ENCODE peak calls at places on chromosomes 6 and 20, in nine cellular contexts. One of them, this sample, is unnamed.

GRCh38 chr20:3156811-3157619 is 2.6 kb downstream of the FASTKD5 start:
- DNase-seq in left ventricle myocardium inferior: no peak
- DNase-seq in mammary epithelial cell: no peak
- DNase-seq in GM23338: no peak
- DNase-seq in NCI-H1092 treated with DMSO at 0.1 percent for 48 hours: no peak
- DNase-seq in hypothalamus: no peak
- DNase-seq in cardiac fibroblast: peak; percentile 18
- DNase-seq in A673: no peak
- DNase-seq in iPS-NIHi11: no peak
- DNase-seq in this sample: no peak

GRCh38 chr20:18683839-18684238 is 96.0 kb downstream of the DTD1 start:
- DNase-seq in A673: no peak
- DNase-seq in left ventricle myocardium inferior: no peak
- DNase-seq in iPS-NIHi11: peak; percentile 47
- DNase-seq in mammary epithelial cell: no peak
- DNase-seq in NCI-H1092 treated with DMSO at 0.1 percent for 48 hours: no peak
- DNase-seq in cardiac fibroblast: no peak
- DNase-seq in GM23338: peak; percentile 75
- DNase-seq in hypothalamus: no peak
- DNase-seq in this sample: no peak

GRCh38 chr20:48841861-48842529 is 14.2 kb upstream of the PREX1 start:
- DNase-seq in iPS-NIHi11: no peak
- DNase-seq in cardiac fibroblast: peak; percentile 84
- DNase-seq in GM23338: no peak
- DNase-seq in NCI-H1092 treated with DMSO at 0.1 percent for 48 hours: no peak
- DNase-seq in A673: peak; percentile 64
- DNase-seq in left ventricle myocardium inferior: no peak
- DNase-seq in hypothalamus: no peak
- DNase-seq in mammary epithelial cell: peak; percentile 59
- DNase-seq in this sample: no peak

GRCh38 chr6:98203170-98203806 is 631.1 kb upstream of the POU3F2 start:
- DNase-seq in left ventricle myocardium inferior: no peak
- DNase-seq in mammary epithelial cell: peak; percentile 10
- DNase-seq in GM23338: peak; percentile 69
- DNase-seq in A673: peak; percentile 34
- DNase-seq in NCI-H1092 treated with DMSO at 0.1 percent for 48 hours: no peak
- DNase-seq in hypothalamus: no peak
- DNase-seq in iPS-NIHi11: peak; percentile 8
- DNase-seq in cardiac fibroblast: no peak
- DNase-seq in this sample: peak; percentile 5

GRCh38 chr6:33868143-33868542 is 64.3 kb upstream of the MLN start:
- DNase-seq in mammary epithelial cell: no peak
- DNase-seq in hypothalamus: no peak
- DNase-seq in cardiac fibroblast: no peak
- DNase-seq in GM23338: no peak
- DNase-seq in A673: no peak
- DNase-seq in left ventricle myocardium inferior: no peak
- DNase-seq in iPS-NIHi11: no peak
- DNase-seq in NCI-H1092 treated with DMSO at 0.1 percent for 48 hours: no peak
- DNase-seq in this sample: no peak

GRCh38 chr6:5512422-5512821 is 251.1 kb downstream of the FARS2 start:
- DNase-seq in iPS-NIHi11: no peak
- DNase-seq in GM23338: no peak
- DNase-seq in A673: no peak
- DNase-seq in cardiac fibroblast: no peak
- DNase-seq in mammary epithelial cell: no peak
- DNase-seq in left ventricle myocardium inferior: no peak
- DNase-seq in hypothalamus: no peak
- DNase-seq in NCI-H1092 treated with DMSO at 0.1 percent for 48 hours: no peak
- DNase-seq in this sample: no peak

GRCh38 chr6:42978487-42978792 is 541 bp downstream of the PEX6 start:
- DNase-seq in left ventricle myocardium inferior: peak; percentile 25
- DNase-seq in GM23338: peak; percentile 60
- DNase-seq in mammary epithelial cell: no peak
- DNase-seq in NCI-H1092 treated with DMSO at 0.1 percent for 48 hours: no peak
- DNase-seq in iPS-NIHi11: peak; percentile 41
- DNase-seq in cardiac fibroblast: no peak
- DNase-seq in A673: peak; percentile 21
- DNase-seq in hypothalamus: peak; percentile 53
- DNase-seq in this sample: no peak

GRCh38 chr20:21365771-21366170 is 31.6 kb downstream of the NKX2-4 start:
- DNase-seq in mammary epithelial cell: no peak
- DNase-seq in NCI-H1092 treated with DMSO at 0.1 percent for 48 hours: no peak
- DNase-seq in GM23338: no peak
- DNase-seq in cardiac fibroblast: no peak
- DNase-seq in iPS-NIHi11: no peak
- DNase-seq in hypothalamus: no peak
- DNase-seq in A673: no peak
- DNase-seq in left ventricle myocardium inferior: no peak
- DNase-seq in this sample: no peak

GRCh38 chr6:106055442-106055975 is 30.6 kb upstream of the PRDM1 start:
- DNase-seq in mammary epithelial cell: no peak
- DNase-seq in NCI-H1092 treated with DMSO at 0.1 percent for 48 hours: no peak
- DNase-seq in GM23338: no peak
- DNase-seq in iPS-NIHi11: no peak
- DNase-seq in left ventricle myocardium inferior: no peak
- DNase-seq in cardiac fibroblast: no peak
- DNase-seq in hypothalamus: no peak
- DNase-seq in A673: no peak
- DNase-seq in this sample: no peak

GRCh38 chr6:97160280-97160679 is 122.7 kb downstream of the MMS22L start:
- DNase-seq in mammary epithelial cell: no peak
- DNase-seq in NCI-H1092 treated with DMSO at 0.1 percent for 48 hours: no peak
- DNase-seq in A673: peak; percentile 6
- DNase-seq in iPS-NIHi11: no peak
- DNase-seq in left ventricle myocardium inferior: no peak
- DNase-seq in hypothalamus: no peak
- DNase-seq in cardiac fibroblast: no peak
- DNase-seq in GM23338: no peak
- DNase-seq in this sample: no peak

GRCh38 chr6:165573671-165574070 is 89.4 kb downstream of the PDE10A start:
- DNase-seq in NCI-H1092 treated with DMSO at 0.1 percent for 48 hours: peak; percentile 64
- DNase-seq in iPS-NIHi11: no peak
- DNase-seq in A673: peak; percentile 10
- DNase-seq in GM23338: no peak
- DNase-seq in cardiac fibroblast: peak; percentile 99
- DNase-seq in left ventricle myocardium inferior: peak; percentile 52
- DNase-seq in hypothalamus: no peak
- DNase-seq in mammary epithelial cell: no peak
- DNase-seq in this sample: peak; percentile 68

GRCh38 chr6:9532621-9533557 is 882.0 kb downstream of the TFAP2A start:
- DNase-seq in NCI-H1092 treated with DMSO at 0.1 percent for 48 hours: no peak
- DNase-seq in A673: no peak
- DNase-seq in hypothalamus: no peak
- DNase-seq in cardiac fibroblast: peak; percentile 14
- DNase-seq in mammary epithelial cell: peak; percentile 81
- DNase-seq in left ventricle myocardium inferior: no peak
- DNase-seq in iPS-NIHi11: no peak
- DNase-seq in GM23338: no peak
- DNase-seq in this sample: no peak

GRCh38 chr6:11391934-11392777 is 145.4 kb upstream of the TMEM170B start:
- DNase-seq in left ventricle myocardium inferior: no peak
- DNase-seq in cardiac fibroblast: no peak
- DNase-seq in hypothalamus: no peak
- DNase-seq in GM23338: no peak
- DNase-seq in A673: no peak
- DNase-seq in NCI-H1092 treated with DMSO at 0.1 percent for 48 hours: no peak
- DNase-seq in iPS-NIHi11: no peak
- DNase-seq in mammary epithelial cell: no peak
- DNase-seq in this sample: no peak

GRCh38 chr6:145562771-145563615 is 172.3 kb downstream of the EPM2A start:
- DNase-seq in A673: no peak
- DNase-seq in cardiac fibroblast: no peak
- DNase-seq in hypothalamus: no peak
- DNase-seq in mammary epithelial cell: no peak
- DNase-seq in iPS-NIHi11: no peak
- DNase-seq in NCI-H1092 treated with DMSO at 0.1 percent for 48 hours: no peak
- DNase-seq in left ventricle myocardium inferior: no peak
- DNase-seq in GM23338: no peak
- DNase-seq in this sample: no peak

GRCh38 chr6:53547166-53547814 is 2.4 kb upstream of the GCLC start:
- DNase-seq in left ventricle myocardium inferior: no peak
- DNase-seq in NCI-H1092 treated with DMSO at 0.1 percent for 48 hours: peak; percentile 40
- DNase-seq in cardiac fibroblast: no peak
- DNase-seq in mammary epithelial cell: no peak
- DNase-seq in A673: no peak
- DNase-seq in hypothalamus: no peak
- DNase-seq in iPS-NIHi11: no peak
- DNase-seq in GM23338: peak; percentile 43
- DNase-seq in this sample: no peak

GRCh38 chr20:2086177-2086979 is 15.2 kb upstream of the STK35 start:
- DNase-seq in left ventricle myocardium inferior: no peak
- DNase-seq in NCI-H1092 treated with DMSO at 0.1 percent for 48 hours: no peak
- DNase-seq in GM23338: no peak
- DNase-seq in iPS-NIHi11: no peak
- DNase-seq in hypothalamus: no peak
- DNase-seq in A673: no peak
- DNase-seq in cardiac fibroblast: peak; percentile 5
- DNase-seq in mammary epithelial cell: no peak
- DNase-seq in this sample: no peak

GRCh38 chr6:16146527-16146955 is 17.7 kb downstream of the MYLIP start:
- DNase-seq in iPS-NIHi11: no peak
- DNase-seq in mammary epithelial cell: no peak
- DNase-seq in NCI-H1092 treated with DMSO at 0.1 percent for 48 hours: peak; percentile 44
- DNase-seq in A673: no peak
- DNase-seq in hypothalamus: no peak
- DNase-seq in GM23338: no peak
- DNase-seq in left ventricle myocardium inferior: no peak
- DNase-seq in cardiac fibroblast: no peak
- DNase-seq in this sample: no peak

GRCh38 chr6:17103715-17104114 is 1.9 kb downstream of the STMND1 start:
- DNase-seq in mammary epithelial cell: no peak
- DNase-seq in A673: no peak
- DNase-seq in hypothalamus: no peak
- DNase-seq in cardiac fibroblast: no peak
- DNase-seq in GM23338: peak; percentile 75
- DNase-seq in NCI-H1092 treated with DMSO at 0.1 percent for 48 hours: no peak
- DNase-seq in left ventricle myocardium inferior: no peak
- DNase-seq in iPS-NIHi11: no peak
- DNase-seq in this sample: peak; percentile 50

GRCh38 chr6:114648847-114649246 is 306.0 kb upstream of the HS3ST5 start:
- DNase-seq in NCI-H1092 treated with DMSO at 0.1 percent for 48 hours: no peak
- DNase-seq in A673: no peak
- DNase-seq in cardiac fibroblast: no peak
- DNase-seq in left ventricle myocardium inferior: no peak
- DNase-seq in hypothalamus: no peak
- DNase-seq in mammary epithelial cell: no peak
- DNase-seq in iPS-NIHi11: no peak
- DNase-seq in GM23338: no peak
- DNase-seq in this sample: no peak

GRCh38 chr6:37456126-37456525 is 23.1 kb downstream of the CMTR1 start:
- DNase-seq in hypothalamus: no peak
- DNase-seq in left ventricle myocardium inferior: no peak
- DNase-seq in A673: no peak
- DNase-seq in GM23338: no peak
- DNase-seq in mammary epithelial cell: peak; percentile 11
- DNase-seq in NCI-H1092 treated with DMSO at 0.1 percent for 48 hours: no peak
- DNase-seq in cardiac fibroblast: peak; percentile 46
- DNase-seq in iPS-NIHi11: no peak
- DNase-seq in this sample: no peak

GRCh38 chr6:35079311-35080000 is 61.7 kb downstream of the TCP11 start:
- DNase-seq in cardiac fibroblast: no peak
- DNase-seq in GM23338: no peak
- DNase-seq in iPS-NIHi11: no peak
- DNase-seq in left ventricle myocardium inferior: no peak
- DNase-seq in A673: no peak
- DNase-seq in mammary epithelial cell: no peak
- DNase-seq in hypothalamus: no peak
- DNase-seq in NCI-H1092 treated with DMSO at 0.1 percent for 48 hours: no peak
- DNase-seq in this sample: no peak

GRCh38 chr6:108922499-108922898 is 74.3 kb downstream of the ARMC2 start:
- DNase-seq in mammary epithelial cell: no peak
- DNase-seq in left ventricle myocardium inferior: no peak
- DNase-seq in iPS-NIHi11: no peak
- DNase-seq in GM23338: no peak
- DNase-seq in cardiac fibroblast: no peak
- DNase-seq in hypothalamus: no peak
- DNase-seq in A673: no peak
- DNase-seq in NCI-H1092 treated with DMSO at 0.1 percent for 48 hours: no peak
- DNase-seq in this sample: no peak

GRCh38 chr6:159529820-159530405 is 163.1 kb downstream of the SOD2 start:
- DNase-seq in mammary epithelial cell: no peak
- DNase-seq in A673: no peak
- DNase-seq in NCI-H1092 treated with DMSO at 0.1 percent for 48 hours: no peak
- DNase-seq in GM23338: no peak
- DNase-seq in iPS-NIHi11: no peak
- DNase-seq in cardiac fibroblast: no peak
- DNase-seq in hypothalamus: no peak
- DNase-seq in left ventricle myocardium inferior: peak; percentile 35
- DNase-seq in this sample: no peak

GRCh38 chr6:21707527-21707926 is 114.0 kb downstream of the SOX4 start:
- DNase-seq in mammary epithelial cell: no peak
- DNase-seq in left ventricle myocardium inferior: no peak
- DNase-seq in iPS-NIHi11: no peak
- DNase-seq in hypothalamus: no peak
- DNase-seq in GM23338: no peak
- DNase-seq in cardiac fibroblast: no peak
- DNase-seq in NCI-H1092 treated with DMSO at 0.1 percent for 48 hours: no peak
- DNase-seq in A673: no peak
- DNase-seq in this sample: no peak

GRCh38 chr6:124995645-124996325 is 33.5 kb downstream of the RNF217 start:
- DNase-seq in hypothalamus: no peak
- DNase-seq in left ventricle myocardium inferior: no peak
- DNase-seq in iPS-NIHi11: no peak
- DNase-seq in NCI-H1092 treated with DMSO at 0.1 percent for 48 hours: no peak
- DNase-seq in cardiac fibroblast: no peak
- DNase-seq in mammary epithelial cell: peak; percentile 65
- DNase-seq in GM23338: no peak
- DNase-seq in A673: no peak
- DNase-seq in this sample: no peak

GRCh38 chr6:69090132-69090531 is 455.1 kb downstream of the ADGRB3 start:
- DNase-seq in left ventricle myocardium inferior: no peak
- DNase-seq in cardiac fibroblast: peak; percentile 36
- DNase-seq in NCI-H1092 treated with DMSO at 0.1 percent for 48 hours: no peak
- DNase-seq in mammary epithelial cell: no peak
- DNase-seq in hypothalamus: no peak
- DNase-seq in A673: no peak
- DNase-seq in iPS-NIHi11: no peak
- DNase-seq in GM23338: no peak
- DNase-seq in this sample: no peak

GRCh38 chr6:134982161-134982560 is 32.3 kb upstream of the ALDH8A1 start:
- DNase-seq in GM23338: no peak
- DNase-seq in iPS-NIHi11: no peak
- DNase-seq in hypothalamus: no peak
- DNase-seq in cardiac fibroblast: no peak
- DNase-seq in NCI-H1092 treated with DMSO at 0.1 percent for 48 hours: no peak
- DNase-seq in left ventricle myocardium inferior: no peak
- DNase-seq in A673: no peak
- DNase-seq in mammary epithelial cell: no peak
- DNase-seq in this sample: no peak

GRCh38 chr20:63819224-63819917 is 11.7 kb downstream of the ZBTB46 start:
- DNase-seq in A673: peak; percentile 65
- DNase-seq in cardiac fibroblast: peak; percentile 39
- DNase-seq in mammary epithelial cell: no peak
- DNase-seq in left ventricle myocardium inferior: peak; percentile 44
- DNase-seq in hypothalamus: no peak
- DNase-seq in NCI-H1092 treated with DMSO at 0.1 percent for 48 hours: no peak
- DNase-seq in iPS-NIHi11: no peak
- DNase-seq in GM23338: peak; percentile 59
- DNase-seq in this sample: peak; percentile 34

GRCh38 chr6:24357336-24358218 is at the start of gene DCDC2:
- DNase-seq in cardiac fibroblast: peak; percentile 14
- DNase-seq in iPS-NIHi11: peak; percentile 30
- DNase-seq in NCI-H1092 treated with DMSO at 0.1 percent for 48 hours: peak; percentile 6
- DNase-seq in mammary epithelial cell: peak; percentile 51
- DNase-seq in hypothalamus: no peak
- DNase-seq in left ventricle myocardium inferior: no peak
- DNase-seq in GM23338: peak; percentile 78
- DNase-seq in A673: peak; percentile 64
- DNase-seq in this sample: no peak

GRCh38 chr6:38542031-38542430 is 97.7 kb downstream of the BTBD9 start:
- DNase-seq in iPS-NIHi11: no peak
- DNase-seq in NCI-H1092 treated with DMSO at 0.1 percent for 48 hours: no peak
- DNase-seq in cardiac fibroblast: peak; percentile 33
- DNase-seq in mammary epithelial cell: peak; percentile 42
- DNase-seq in GM23338: no peak
- DNase-seq in hypothalamus: no peak
- DNase-seq in left ventricle myocardium inferior: no peak
- DNase-seq in A673: no peak
- DNase-seq in this sample: no peak

GRCh38 chr20:2840967-2841531 is 504 bp downstream of the VPS16 start:
- DNase-seq in GM23338: peak; percentile 65
- DNase-seq in cardiac fibroblast: peak; percentile 85
- DNase-seq in mammary epithelial cell: peak; percentile 49
- DNase-seq in iPS-NIHi11: peak; percentile 65
- DNase-seq in A673: peak; percentile 46
- DNase-seq in NCI-H1092 treated with DMSO at 0.1 percent for 48 hours: peak; percentile 16
- DNase-seq in hypothalamus: no peak
- DNase-seq in left ventricle myocardium inferior: peak; percentile 61
- DNase-seq in this sample: peak; percentile 44

This sample was measured in SK-MEL-5.